ENCODE peak calls at places on chromosomes 5 and 9, in six cellular contexts. D is left ventricle myocardium inferior, Y is H9, X is mammary epithelial cell, S is GM23338, B is fibroblast of lung. G is an unnamed sample.

GRCh38 chr9:81045658-81046057 is 643.7 kb downstream of the TLE1 start:
- DNase-seq in D (no peak), S (no peak), Y (no peak), B (no peak), X (no peak), G (no peak)

GRCh38 chr9:137286980-137287383 is 9.5 kb downstream of the TOR4A start:
- DNase-seq in D (no peak), X (peak; percentile 54), Y (peak; percentile 82), B (peak; percentile 52), S (peak; percentile 85), G (peak; percentile 85)

GRCh38 chr5:143525176-143525575 is 121.7 kb upstream of the NR3C1 start:
- DNase-seq in S (no peak), Y (no peak), D (no peak), X (no peak), B (no peak), G (no peak)

GRCh38 chr5:105503950-105504349 is 1941.4 kb upstream of the NUDT12 start:
- DNase-seq in Y (no peak), X (peak; percentile 1), B (peak; percentile 18), S (no peak), D (no peak), G (no peak)

GRCh38 chr5:82352146-82352791 is 74.1 kb upstream of the RPS23 start:
- DNase-seq in D (no peak), X (no peak), S (no peak), Y (no peak), B (peak; percentile 53), G (no peak)

GRCh38 chr9:81832571-81833285 is 95.5 kb upstream of the SPATA31D4 start:
- DNase-seq in X (no peak), B (peak; percentile 76), Y (no peak), S (no peak), D (no peak), G (no peak)

GRCh38 chr5:108588323-108588722 is 159.4 kb upstream of the FER start:
- DNase-seq in D (no peak), B (no peak), X (peak; percentile 2), Y (no peak), S (no peak), G (no peak)

GRCh38 chr9:1269533-1270315 is 219.6 kb downstream of the DMRT2 start:
- DNase-seq in S (no peak), D (no peak), B (no peak), X (no peak), Y (no peak), G (no peak)

GRCh38 chr5:35815089-35815936 is 41.4 kb upstream of the IL7R start:
- DNase-seq in D (no peak), S (peak; percentile 81), Y (peak; percentile 65), B (no peak), X (no peak), G (peak; percentile 67)

GRCh38 chr9:100167912-100168775 is 69.1 kb downstream of the INVS start:
- DNase-seq in D (no peak), Y (no peak), B (peak; percentile 6), S (no peak), X (no peak), G (no peak)

GRCh38 chr5:135061001-135061400 is 27.0 kb upstream of the PITX1 start:
- DNase-seq in Y (no peak), S (no peak), X (no peak), B (no peak), D (no peak), G (no peak)

GRCh38 chr5:142874537-142874936 is 104.4 kb downstream of the ARHGAP26 start:
- DNase-seq in Y (no peak), D (peak; percentile 74), S (no peak), B (peak; percentile 42), X (peak; percentile 72), G (peak; percentile 35)

GRCh38 chr9:96874947-96875459 is 20.7 kb upstream of the ZNF782 start:
- DNase-seq in Y (no peak), X (peak; percentile 96), B (peak; percentile 58), S (no peak), D (no peak), G (peak; percentile 24)

GRCh38 chr9:105385372-105385985 is 62.4 kb upstream of the FSD1L start:
- DNase-seq in X (peak; percentile 49), Y (no peak), D (peak; percentile 20), S (peak; percentile 27), B (peak; percentile 45), G (no peak)

GRCh38 chr5:60514152-60514551 is 185.8 kb downstream of the DEPDC1B start:
- DNase-seq in X (no peak), Y (no peak), S (no peak), D (no peak), B (no peak), G (no peak)

GRCh38 chr5:93622240-93622885 is 39.3 kb downstream of the NR2F1 start:
- DNase-seq in B (peak; percentile 76), X (peak; percentile 25), S (peak; percentile 80), Y (no peak), D (no peak), G (peak; percentile 27)

GRCh38 chr9:107542401-107542800 is 52.8 kb upstream of the KLF4 start:
- DNase-seq in D (no peak), X (no peak), Y (no peak), S (no peak), B (peak; percentile 9), G (no peak)

GRCh38 chr5:77337716-77338115 is 127.2 kb downstream of the PDE8B start:
- DNase-seq in X (no peak), D (no peak), Y (no peak), B (no peak), S (peak; percentile 27), G (peak; percentile 24)

GRCh38 chr9:134233022-134233421 is 68.7 kb upstream of the RNU6ATAC start:
- DNase-seq in D (no peak), S (no peak), B (no peak), Y (no peak), X (no peak), G (no peak)
- H3K4me1 ChIP-seq in D (peaks cover 33% of the 10 kb centered on the region), S (no peaks in the 10 kb centered on the region), B (no peaks in the 10 kb centered on the region), Y (no peaks in the 10 kb centered on the region), X (peaks cover 7% of the 10 kb centered on the region), G (no peaks in the 10 kb centered on the region)

GRCh38 chr9:14349141-14349817 is 35.3 kb upstream of the NFIB start:
- DNase-seq in Y (no peak), D (no peak), X (peak; percentile 38), B (peak; percentile 37), S (no peak), G (no peak)
- H3K27ac ChIP-seq in Y (no peak overlapping the region), D (peak overlapping the region; percentile 96), X (peak overlapping the region; percentile 14), B (no peak overlapping the region), S (no peak overlapping the region), G (no peak overlapping the region)

DNA sequence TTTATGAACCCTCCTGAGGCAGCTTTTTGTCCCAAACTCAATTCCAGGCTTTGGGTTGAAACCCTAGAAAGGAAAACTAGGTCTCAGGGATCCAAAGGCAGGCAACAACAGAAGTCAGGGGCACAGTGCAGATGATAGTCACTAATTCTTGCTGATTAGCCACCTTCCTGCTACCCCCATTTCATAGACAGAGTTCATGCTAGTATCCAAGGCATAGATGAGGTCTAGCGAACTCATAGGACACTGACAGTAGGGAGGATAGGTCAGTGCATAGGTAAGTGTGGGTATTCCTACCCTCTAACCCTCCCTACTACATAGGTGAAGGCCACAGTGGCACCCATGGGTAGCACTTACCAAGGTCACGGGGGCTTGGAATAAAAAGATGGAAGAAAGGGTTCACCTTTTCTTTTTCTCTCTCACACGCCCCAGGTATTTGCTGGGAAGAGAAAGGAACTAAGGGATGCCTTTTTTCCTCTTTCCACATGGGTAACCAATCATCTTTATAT is 86.2 kb downstream of the SLC25A46 start:
- DNase-seq in D (no peak), B (no peak), Y (no peak), X (no peak), S (no peak), G (no peak)
- TF ChIP-seq CTCF in D (no peak), B (no peak), Y (no peak), X (no peak), S (no peak), G (no peak)

DNA sequence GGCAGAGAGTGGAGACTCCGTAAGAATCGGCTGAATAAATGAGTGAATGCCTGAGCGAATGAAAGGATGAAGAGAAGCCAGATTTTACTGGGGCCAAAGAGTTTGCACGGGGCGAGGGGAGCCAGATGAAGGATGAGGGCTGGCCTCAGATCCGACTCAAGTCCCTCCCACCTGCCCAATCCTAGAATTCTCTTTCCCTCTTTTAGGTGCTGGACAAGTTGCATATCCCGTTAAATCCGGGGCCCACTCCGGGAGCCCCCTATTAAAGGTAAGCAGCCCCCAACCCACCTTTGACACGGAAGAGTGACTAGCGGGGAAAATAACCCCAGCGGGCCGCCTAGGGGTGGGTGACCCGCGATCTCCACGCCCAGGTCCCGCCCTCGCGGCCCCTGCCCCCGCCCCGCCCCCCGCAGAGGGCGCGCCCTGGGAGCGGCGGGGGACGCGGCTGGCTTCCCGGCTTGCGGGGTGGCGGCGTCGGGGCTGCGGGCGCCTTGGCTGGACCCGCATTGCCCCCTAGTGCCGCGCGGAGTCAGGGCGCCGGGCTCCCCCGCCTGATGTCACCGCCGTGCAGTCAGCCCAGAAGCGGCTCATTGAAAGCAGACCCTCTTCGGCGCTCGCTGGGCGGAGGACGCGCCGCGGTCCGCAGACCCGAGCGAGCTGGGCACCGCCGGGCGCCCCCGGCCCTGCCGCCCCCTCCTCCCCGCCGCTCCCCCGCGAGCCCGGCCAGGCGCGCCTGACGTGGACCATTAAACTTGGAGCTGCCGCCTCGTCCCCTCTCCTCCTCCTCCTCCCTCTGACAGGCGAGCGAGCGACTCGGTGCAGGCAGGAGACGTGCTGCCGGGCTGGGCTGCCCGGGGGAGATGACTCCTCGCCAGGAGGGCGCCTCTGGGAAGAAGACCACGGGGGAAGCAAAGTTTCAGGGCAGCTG is at the start of gene ADRA1B:
- DNase-seq in X (peak; percentile 41), Y (peak; percentile 80), D (peak; percentile 79), S (peak; percentile 86), B (peak; percentile 63), G (peak; percentile 37)
- H3K4me1 ChIP-seq in X (peaks cover 49% of the 10 kb centered on the region), Y (no peaks in the 10 kb centered on the region), D (peaks cover 24% of the 10 kb centered on the region), S (peaks cover 8% of the 10 kb centered on the region), B (peaks cover 9% of the 10 kb centered on the region), G (no peaks in the 10 kb centered on the region)